ENCODE peak calls at places on chromosomes 13 and 19, in six cellular contexts. O, U, E, Z, V and P are unnamed samples.

GRCh38 chr19:49590971-49591730 is at the start of gene PRR12:
- DNase-seq in V (peak; percentile 87), O (peak; percentile 70), U (peak; percentile 89), E (peak; percentile 84), Z (no peak), P (no peak)

GRCh38 chr19:7506385-7507328 is 9.2 kb upstream of the ZNF358 start:
- DNase-seq in Z (peak; percentile 99), V (peak; percentile 56), U (peak; percentile 81), O (peak; percentile 99), E (peak; percentile 92), P (no peak)

GRCh38 chr13:98581377-98581776 is 4.5 kb upstream of the STK24 start:
- DNase-seq in Z (no peak), O (no peak), E (no peak), V (no peak), U (no peak), P (no peak)

GRCh38 chr13:45219938-45220375 is 19.1 kb upstream of the KCTD4 start:
- DNase-seq in E (peak; percentile 44), O (peak; percentile 93), U (no peak), V (no peak), Z (peak; percentile 94), P (no peak)

GRCh38 chr13:100349594-100349993 is 239.0 kb downstream of the GGACT start:
- DNase-seq in U (no peak), O (no peak), V (no peak), Z (no peak), E (no peak), P (no peak)

GRCh38 chr19:49155830-49156346 is 692 bp upstream of the HRC start:
- DNase-seq in Z (no peak), O (no peak), V (no peak), E (no peak), U (no peak), P (no peak)

GRCh38 chr13:55761986-55762385 is 1378.7 kb upstream of the PRR20A start:
- DNase-seq in Z (no peak), V (no peak), E (no peak), U (no peak), O (no peak), P (no peak)

GRCh38 chr13:28885191-28885590 is 65.1 kb downstream of the MTUS2 start:
- DNase-seq in V (no peak), O (no peak), E (no peak), U (no peak), Z (no peak), P (no peak)

GRCh38 chr13:109968876-109969577 is 182.6 kb upstream of the IRS2 start:
- DNase-seq in Z (no peak), O (no peak), U (no peak), E (no peak), V (no peak), P (no peak)

GRCh38 chr19:12715929-12716328 is 7.8 kb downstream of the TNPO2 start:
- DNase-seq in O (no peak), Z (no peak), E (no peak), U (no peak), V (no peak), P (no peak)

GRCh38 chr19:6067975-6068374 is 42.3 kb downstream of the RFX2 start:
- DNase-seq in U (no peak), E (no peak), Z (no peak), O (no peak), V (no peak), P (no peak)

GRCh38 chr19:39160889-39161672 is 35.5 kb downstream of the PAK4 start:
- DNase-seq in U (no peak), E (peak; percentile 44), Z (no peak), V (no peak), O (peak; percentile 42), P (no peak)

GRCh38 chr13:21871302-21871862 is 200.5 kb downstream of the FGF9 start:
- DNase-seq in E (no peak), Z (no peak), U (no peak), V (no peak), O (no peak), P (no peak)

GRCh38 chr13:109494955-109495354 is 291.4 kb downstream of the IRS2 start:
- DNase-seq in U (peak; percentile 72), Z (no peak), V (no peak), O (peak; percentile 74), E (peak; percentile 58), P (no peak)

GRCh38 chr19:16033136-16033530 is 43.2 kb upstream of the TPM4 start:
- DNase-seq in Z (no peak), U (no peak), V (no peak), E (no peak), O (no peak), P (no peak)

GRCh38 chr19:3612901-3613741 is 6.4 kb upstream of the TBXA2R start:
- DNase-seq in U (peak; percentile 64), O (no peak), Z (no peak), V (no peak), E (no peak), P (no peak)

GRCh38 chr13:63345835-63346234 is 1930.2 kb upstream of the PCDH20 start:
- DNase-seq in V (no peak), U (no peak), O (peak; percentile 46), Z (no peak), E (no peak), P (no peak)

GRCh38 chr19:36140289-36141038 is 598 bp downstream of the CAPNS1 start:
- DNase-seq in V (peak; percentile 74), O (peak; percentile 64), E (peak; percentile 59), Z (no peak), U (peak; percentile 88), P (no peak)

GRCh38 chr13:114124486-114124885 is 7.9 kb downstream of the RASA3 start:
- DNase-seq in O (no peak), Z (no peak), V (no peak), E (no peak), U (no peak), P (no peak)

GRCh38 chr19:1026189-1027019 is at the start of gene CNN2:
- DNase-seq in Z (no peak), V (peak; percentile 45), E (peak; percentile 81), O (peak; percentile 66), U (peak; percentile 87), P (no peak)

GRCh38 chr19:50844296-50844935 is 10.3 kb upstream of the KLK3 start:
- DNase-seq in E (no peak), V (no peak), O (no peak), U (no peak), Z (no peak), P (no peak)

GRCh38 chr13:46307554-46307953 is 79.5 kb downstream of the RUBCNL start:
- DNase-seq in O (no peak), V (no peak), U (no peak), E (no peak), Z (no peak), P (no peak)

GRCh38 chr13:26571518-26571917 is 14.0 kb downstream of the WASF3 start:
- DNase-seq in E (no peak), Z (no peak), U (no peak), V (no peak), O (no peak), P (no peak)

GRCh38 chr13:109227344-109227940 is 558.9 kb downstream of the IRS2 start:
- DNase-seq in Z (no peak), U (no peak), O (no peak), V (no peak), E (no peak), P (no peak)

GRCh38 chr13:88125055-88125454 is 453.9 kb downstream of the SLITRK5 start:
- DNase-seq in Z (no peak), O (no peak), V (no peak), U (no peak), E (no peak), P (no peak)

GRCh38 chr13:109336730-109337129 is 449.7 kb downstream of the IRS2 start:
- DNase-seq in Z (no peak), U (no peak), E (peak; percentile 56), V (no peak), O (peak; percentile 62), P (no peak)

GRCh38 chr19:45275370-45275971 is 24.4 kb downstream of the MARK4 start:
- DNase-seq in V (no peak), Z (no peak), E (no peak), O (no peak), U (peak; percentile 85), P (no peak)

GRCh38 chr19:55088543-55089265 is 13.0 kb downstream of the EPS8L1 start:
- DNase-seq in O (peak; percentile 92), E (peak; percentile 76), U (peak; percentile 92), Z (no peak), V (peak; percentile 82), P (no peak)

GRCh38 chr19:55088021-55088451 is 12.4 kb downstream of the EPS8L1 start:
- DNase-seq in O (no peak), U (no peak), V (no peak), Z (no peak), E (no peak), P (no peak)

GRCh38 chr19:55085923-55086715 is 10.4 kb downstream of the EPS8L1 start:
- DNase-seq in O (no peak), V (no peak), Z (no peak), U (peak; percentile 56), E (no peak), P (no peak)

GRCh38 chr19:55086730-55087541 is 11.3 kb downstream of the EPS8L1 start:
- DNase-seq in V (no peak), U (peak; percentile 99), E (peak; percentile 97), O (no peak), Z (no peak), P (no peak)

DNA sequence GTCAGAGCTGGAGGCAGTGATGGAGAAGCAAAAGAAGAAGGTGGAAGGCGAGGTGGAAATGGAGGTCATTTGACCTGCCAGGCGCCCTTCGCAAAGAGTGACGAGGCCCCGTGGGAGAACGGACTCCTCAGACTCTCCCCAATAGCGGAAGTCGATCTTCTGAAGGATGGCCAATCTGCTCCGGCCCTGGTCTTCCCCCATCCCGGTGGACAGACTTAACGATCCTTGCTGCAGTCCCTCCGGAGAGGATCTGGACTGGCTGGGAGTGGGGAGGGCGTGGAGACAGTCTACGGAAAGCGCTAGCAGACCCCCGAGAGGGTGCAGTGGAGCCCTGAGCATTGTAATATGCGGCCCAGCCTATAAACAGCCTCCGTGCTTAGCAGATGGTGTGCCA is 11.9 kb downstream of the EPS8L1 start:
- DNase-seq in U (no peak), Z (no peak), O (no peak), E (no peak), V (no peak), P (no peak)
- H2AFZ ChIP-seq in U (no peak overlapping the region), Z (no peak overlapping the region), O (no peak overlapping the region), E (no peak overlapping the region), V (no peak overlapping the region), P (no peak overlapping the region)

GRCh38 chr13:39415403-39415802 is 187.6 kb downstream of the LHFPL6 start:
- DNase-seq in U (peak; percentile 30), O (peak; percentile 44), E (peak; percentile 32), V (no peak), Z (peak; percentile 15), P (no peak)
- H2AFZ ChIP-seq in U (no peak overlapping the region), O (no peak overlapping the region), E (no peak overlapping the region), V (no peak overlapping the region), Z (no peak overlapping the region), P (no peak overlapping the region)

GRCh38 chr19:11450570-11451326 is 15.3 kb downstream of the PRKCSH start:
- DNase-seq in O (no peak), U (peak; percentile 59), V (no peak), Z (no peak), E (no peak), P (no peak)
- H2AFZ ChIP-seq in O (no peak overlapping the region), U (no peak overlapping the region), V (no peak overlapping the region), Z (no peak overlapping the region), E (no peak overlapping the region), P (no peak overlapping the region)

DNA sequence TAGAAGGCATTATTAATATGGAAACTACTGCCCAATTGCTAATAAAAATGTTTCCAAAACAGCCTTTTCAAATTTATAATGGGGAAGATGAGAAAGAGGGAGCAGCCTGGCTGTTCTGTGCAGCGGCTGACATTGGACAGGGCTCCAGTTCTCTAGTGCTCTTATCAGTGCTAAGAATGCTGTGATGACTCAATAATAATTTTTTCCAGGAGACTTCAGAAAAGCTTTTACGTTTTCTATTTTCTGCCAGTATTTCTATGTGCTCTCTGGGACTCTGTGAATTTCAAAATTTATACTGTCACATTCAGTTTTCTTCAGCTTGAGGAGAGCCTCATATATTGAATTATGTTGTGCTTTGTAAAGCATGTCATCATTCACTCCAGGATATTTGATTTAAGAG is 209.6 kb downstream of the VWA8 start:
- DNase-seq in U (no peak), E (peak; percentile 68), V (no peak), O (no peak), Z (no peak), P (no peak)
- H2AFZ ChIP-seq in U (no peak overlapping the region), E (no peak overlapping the region), V (no peak overlapping the region), O (no peak overlapping the region), Z (no peak overlapping the region), P (no peak overlapping the region)